ENCODE peak calls at places on chromosome 10, in nine cellular contexts. I, H, U, Y, G, N, Z, A and T are unnamed samples.

GRCh38 chr10:86284355-86285105 is 82.1 kb downstream of the GRID1 start:
- DNase-seq in I (no peak), H (peak; percentile 19), U (no peak), Y (no peak), G (no peak), N (no peak), Z (no peak), A (no peak), T (no peak)

GRCh38 chr10:122114156-122114747 is 125.3 kb downstream of the TACC2 start:
- DNase-seq in I (peak; percentile 51), H (no peak), U (no peak), Y (peak; percentile 40), G (peak; percentile 46), N (no peak), Z (no peak), A (no peak), T (no peak)

GRCh38 chr10:71534552-71535158 is 137.9 kb downstream of the CDH23 start:
- DNase-seq in I (no peak), H (no peak), U (no peak), Y (no peak), G (no peak), N (no peak), Z (no peak), A (no peak), T (no peak)

GRCh38 chr10:71359364-71360046 is 37.2 kb upstream of the CDH23 start:
- DNase-seq in I (peak; percentile 25), H (no peak), U (no peak), Y (no peak), G (peak; percentile 55), N (no peak), Z (peak; percentile 60), A (no peak), T (no peak)

GRCh38 chr10:33155720-33156638 is 178.5 kb downstream of the NRP1 start:
- DNase-seq in I (no peak), H (no peak), U (peak; percentile 20), Y (peak; percentile 87), G (no peak), N (peak; percentile 25), Z (no peak), A (peak; percentile 94), T (peak; percentile 87)

GRCh38 chr10:22349758-22350157 is 4.5 kb downstream of the SPAG6 start:
- DNase-seq in I (no peak), H (no peak), U (no peak), Y (no peak), G (no peak), N (no peak), Z (no peak), A (no peak), T (no peak)

GRCh38 chr10:48340734-48341133 is 34.3 kb downstream of the MAPK8 start:
- DNase-seq in I (no peak), H (no peak), U (no peak), Y (no peak), G (no peak), N (no peak), Z (no peak), A (no peak), T (no peak)

GRCh38 chr10:72058989-72059842 is 29.1 kb downstream of the SPOCK2 start:
- DNase-seq in I (no peak), H (no peak), U (no peak), Y (peak; percentile 9), G (no peak), N (no peak), Z (no peak), A (no peak), T (no peak)

GRCh38 chr10:18719811-18720210 is 60.6 kb downstream of the ARL5B start:
- DNase-seq in I (no peak), H (no peak), U (no peak), Y (peak; percentile 18), G (no peak), N (no peak), Z (no peak), A (no peak), T (no peak)

GRCh38 chr10:24908793-24909423 is 43.5 kb downstream of the PRTFDC1 start:
- DNase-seq in I (no peak), H (no peak), U (no peak), Y (peak; percentile 79), G (no peak), N (no peak), Z (no peak), A (no peak), T (no peak)

GRCh38 chr10:71136036-71136690 is 76.2 kb upstream of the UNC5B start:
- DNase-seq in I (no peak), H (no peak), U (no peak), Y (no peak), G (no peak), N (no peak), Z (no peak), A (no peak), T (no peak)

GRCh38 chr10:65496541-65496940 is 1429.3 kb upstream of the LRRTM3 start:
- DNase-seq in I (no peak), H (no peak), U (no peak), Y (no peak), G (no peak), N (no peak), Z (no peak), A (no peak), T (no peak)

GRCh38 chr10:71715860-71716259 is 3.7 kb downstream of the C10orf105 start:
- DNase-seq in I (no peak), H (no peak), U (no peak), Y (no peak), G (no peak), N (no peak), Z (no peak), A (no peak), T (no peak)

GRCh38 chr10:46273506-46274477 is 13.0 kb upstream of the ANTXRL start:
- DNase-seq in I (no peak), H (peak; percentile 46), U (no peak), Y (no peak), G (no peak), N (peak; percentile 42), Z (no peak), A (no peak), T (no peak)

GRCh38 chr10:32953277-32953927 is 4.6 kb downstream of the ITGB1 start:
- DNase-seq in I (no peak), H (no peak), U (no peak), Y (no peak), G (no peak), N (no peak), Z (no peak), A (no peak), T (no peak)

DNA sequence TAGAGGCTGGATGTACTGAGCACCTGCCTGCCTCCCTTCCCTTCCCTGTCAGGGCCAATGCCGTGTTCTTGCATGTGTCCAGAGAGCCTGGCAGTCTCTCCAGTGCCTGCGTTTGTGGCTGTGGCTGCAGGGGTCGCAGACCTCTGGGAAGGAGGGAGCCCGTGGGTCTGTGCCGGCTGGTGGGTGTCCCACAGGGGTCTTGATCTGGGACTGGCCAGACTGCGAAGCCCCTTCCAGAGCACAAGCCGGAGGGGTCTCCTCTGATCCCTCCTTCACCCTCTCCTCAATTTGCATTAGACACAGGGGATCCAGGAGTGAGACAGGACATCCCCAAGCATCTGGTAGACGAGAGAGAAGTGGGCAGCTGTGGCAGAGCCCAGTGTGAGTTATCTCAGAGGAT is 199.2 kb downstream of the ADARB2 start:
- DNase-seq in I (no peak), H (no peak), U (no peak), Y (no peak), G (no peak), N (no peak), Z (no peak), A (no peak), T (no peak)
- H3K9me3 ChIP-seq in I (no peaks in the 10 kb centered on the region), H (no peaks in the 10 kb centered on the region), U (no peaks in the 10 kb centered on the region), Y (no peaks in the 10 kb centered on the region), G (no peaks in the 10 kb centered on the region), N (no peaks in the 10 kb centered on the region), Z (no peaks in the 10 kb centered on the region), A (no peaks in the 10 kb centered on the region), T (no peaks in the 10 kb centered on the region)

DNA sequence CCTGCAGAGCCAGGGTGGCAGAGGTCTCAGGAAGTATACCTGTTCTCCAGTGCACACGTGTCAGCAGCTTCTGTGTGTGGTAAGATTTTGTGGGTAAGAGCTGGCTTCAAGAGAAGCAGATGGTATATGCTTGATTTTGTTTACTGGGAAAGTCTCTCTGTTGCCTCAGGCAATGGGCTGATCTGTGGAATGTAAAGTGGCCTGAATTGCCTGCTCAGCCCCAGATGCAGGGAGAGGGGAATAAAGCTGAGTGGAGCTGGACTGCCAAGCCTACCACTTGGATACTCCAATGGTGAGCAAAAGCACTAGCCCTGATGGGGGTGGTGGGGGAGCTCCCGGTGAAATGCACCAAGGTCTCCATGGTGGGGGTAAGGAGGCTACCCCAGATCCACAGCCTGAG is 156.1 kb downstream of the WDR11 start:
- DNase-seq in I (no peak), H (no peak), U (peak; percentile 42), Y (no peak), G (no peak), N (no peak), Z (no peak), A (no peak), T (no peak)
- H3K9me3 ChIP-seq in I (peaks cover 36% of the 10 kb centered on the region), H (no peaks in the 10 kb centered on the region), U (peaks cover 23% of the 10 kb centered on the region), Y (no peaks in the 10 kb centered on the region), G (peaks cover 4% of the 10 kb centered on the region), N (peaks cover 17% of the 10 kb centered on the region), Z (peaks cover 29% of the 10 kb centered on the region), A (no peaks in the 10 kb centered on the region), T (peaks cover 22% of the 10 kb centered on the region)

GRCh38 chr10:38127812-38128211 is 33.7 kb downstream of the ZNF37A start:
- DNase-seq in I (no peak), H (no peak), U (no peak), Y (no peak), G (no peak), N (no peak), Z (no peak), A (no peak), T (no peak)
- H3K9me3 ChIP-seq in I (peaks cover 100% of the 10 kb centered on the region), H (peaks cover 57% of the 10 kb centered on the region), U (peaks cover 9% of the 10 kb centered on the region), Y (peaks cover 2% of the 10 kb centered on the region), G (peaks cover 12% of the 10 kb centered on the region), N (peaks cover 51% of the 10 kb centered on the region), Z (peaks cover 86% of the 10 kb centered on the region), A (peaks cover 6% of the 10 kb centered on the region), T (peaks cover 3% of the 10 kb centered on the region)

GRCh38 chr10:109183366-109183765 is 739.9 kb downstream of the XPNPEP1 start:
- DNase-seq in I (no peak), H (no peak), U (no peak), Y (no peak), G (no peak), N (no peak), Z (no peak), A (no peak), T (no peak)
- H3K9me3 ChIP-seq in I (peaks cover 41% of the 10 kb centered on the region), H (peaks cover 6% of the 10 kb centered on the region), U (peaks cover 3% of the 10 kb centered on the region), Y (no peaks in the 10 kb centered on the region), G (peaks cover 2% of the 10 kb centered on the region), N (no peaks in the 10 kb centered on the region), Z (peaks cover 20% of the 10 kb centered on the region), A (no peaks in the 10 kb centered on the region), T (peaks cover 6% of the 10 kb centered on the region)

GRCh38 chr10:133465191-133465949 is 11.6 kb downstream of the SCART1 start:
- DNase-seq in I (no peak), H (no peak), U (no peak), Y (no peak), G (no peak), N (no peak), Z (no peak), A (no peak), T (no peak)
- H3K9me3 ChIP-seq in I (no peaks in the 10 kb centered on the region), H (no peaks in the 10 kb centered on the region), U (no peaks in the 10 kb centered on the region), Y (no peaks in the 10 kb centered on the region), G (no peaks in the 10 kb centered on the region), N (peaks cover 3% of the 10 kb centered on the region), Z (no peaks in the 10 kb centered on the region), A (no peaks in the 10 kb centered on the region), T (no peaks in the 10 kb centered on the region)